ENCODE peak calls at places on chromosomes 4 and X, in five cellular contexts. One of them, this sample, is unnamed. For H3K9me3, the result is how much of the 10 kb centered on the place peaks cover.

GRCh38 chrX:118346258-118347094 is 570 bp downstream of the WDR44 start:
- DNase-seq in lower lobe of right lung: peak
- DNase-seq in A549: peak
- DNase-seq in neural progenitor cell: peak
- DNase-seq in AG04450: no peak
- DNase-seq in this sample: no peak

GRCh38 chr4:170691168-170691567 is 601.4 kb upstream of the AADAT start:
- DNase-seq in A549: no peak
- DNase-seq in AG04450: no peak
- DNase-seq in lower lobe of right lung: no peak
- DNase-seq in neural progenitor cell: no peak
- DNase-seq in this sample: no peak

GRCh38 chr4:24443200-24443599 is 141.2 kb downstream of the DHX15 start:
- DNase-seq in AG04450: no peak
- DNase-seq in neural progenitor cell: no peak
- DNase-seq in A549: no peak
- DNase-seq in lower lobe of right lung: no peak
- DNase-seq in this sample: no peak

GRCh38 chr4:102344955-102345794 is at the start of gene SLC39A8:
- DNase-seq in AG04450: peak
- DNase-seq in A549: peak
- DNase-seq in neural progenitor cell: peak
- DNase-seq in lower lobe of right lung: peak
- DNase-seq in this sample: peak

GRCh38 chrX:132737743-132738142 is 220.7 kb downstream of the HS6ST2 start:
- DNase-seq in A549: no peak
- DNase-seq in lower lobe of right lung: peak
- DNase-seq in neural progenitor cell: no peak
- DNase-seq in AG04450: no peak
- DNase-seq in this sample: no peak

GRCh38 chrX:57929373-57929772 is 19.1 kb upstream of the ZXDA start:
- DNase-seq in A549: peak
- DNase-seq in lower lobe of right lung: no peak
- DNase-seq in AG04450: no peak
- DNase-seq in neural progenitor cell: peak
- DNase-seq in this sample: no peak

GRCh38 chrX:12987900-12988594 is 13.1 kb downstream of the TMSB4X start:
- DNase-seq in AG04450: no peak
- DNase-seq in neural progenitor cell: no peak
- DNase-seq in A549: no peak
- DNase-seq in lower lobe of right lung: no peak
- DNase-seq in this sample: no peak

GRCh38 chr4:69713593-69713992 is 46.8 kb downstream of the SULT1B1 start:
- DNase-seq in lower lobe of right lung: no peak
- DNase-seq in neural progenitor cell: no peak
- DNase-seq in A549: peak
- DNase-seq in AG04450: no peak
- DNase-seq in this sample: no peak

GRCh38 chr4:123600426-123600825 is 203.8 kb downstream of the SPRY1 start:
- DNase-seq in lower lobe of right lung: no peak
- DNase-seq in A549: no peak
- DNase-seq in neural progenitor cell: peak
- DNase-seq in AG04450: no peak
- DNase-seq in this sample: no peak

GRCh38 chr4:107034091-107034698 is 1.9 kb downstream of the DKK2 start:
- DNase-seq in AG04450: no peak
- DNase-seq in A549: peak
- DNase-seq in lower lobe of right lung: no peak
- DNase-seq in neural progenitor cell: peak
- DNase-seq in this sample: peak

GRCh38 chr4:26141916-26142638 is 178.7 kb upstream of the RBPJ start:
- DNase-seq in neural progenitor cell: no peak
- DNase-seq in AG04450: peak
- DNase-seq in lower lobe of right lung: no peak
- DNase-seq in A549: no peak
- DNase-seq in this sample: peak

GRCh38 chr4:242121-242848 is 63.0 kb downstream of the ZNF732 start:
- DNase-seq in A549: peak
- DNase-seq in AG04450: no peak
- DNase-seq in lower lobe of right lung: peak
- DNase-seq in neural progenitor cell: peak
- DNase-seq in this sample: no peak

GRCh38 chrX:11791090-11791489 is 33.1 kb downstream of the MSL3 start:
- DNase-seq in lower lobe of right lung: no peak
- DNase-seq in A549: peak
- DNase-seq in AG04450: no peak
- DNase-seq in neural progenitor cell: no peak
- DNase-seq in this sample: no peak

GRCh38 chr4:8820178-8821102 is 51.2 kb downstream of the HMX1 start:
- DNase-seq in neural progenitor cell: peak
- DNase-seq in AG04450: no peak
- DNase-seq in lower lobe of right lung: peak
- DNase-seq in A549: no peak
- DNase-seq in this sample: peak

GRCh38 chrX:103309860-103310591 is 764 bp downstream of the BEX2 start:
- DNase-seq in lower lobe of right lung: no peak
- DNase-seq in neural progenitor cell: peak
- DNase-seq in AG04450: no peak
- DNase-seq in A549: no peak
- DNase-seq in this sample: no peak

GRCh38 chrX:3550160-3550765 is 163.2 kb downstream of the PRKX start:
- DNase-seq in A549: peak
- DNase-seq in AG04450: no peak
- DNase-seq in neural progenitor cell: peak
- DNase-seq in lower lobe of right lung: no peak
- DNase-seq in this sample: no peak

GRCh38 chrX:107154787-107155620 is 36.4 kb upstream of the RBM41 start:
- DNase-seq in lower lobe of right lung: no peak
- DNase-seq in AG04450: no peak
- DNase-seq in neural progenitor cell: no peak
- DNase-seq in A549: peak
- DNase-seq in this sample: no peak

GRCh38 chrX:29136904-29137303 is 549.7 kb downstream of the IL1RAPL1 start:
- DNase-seq in AG04450: no peak
- DNase-seq in neural progenitor cell: no peak
- DNase-seq in A549: no peak
- DNase-seq in lower lobe of right lung: no peak
- DNase-seq in this sample: no peak

GRCh38 chrX:9677098-9677739 is 88.4 kb downstream of the GPR143 start:
- DNase-seq in AG04450: no peak
- DNase-seq in A549: no peak
- DNase-seq in lower lobe of right lung: no peak
- DNase-seq in neural progenitor cell: no peak
- DNase-seq in this sample: no peak

GRCh38 chr4:17128268-17128667 is 229.8 kb upstream of the LDB2 start:
- DNase-seq in AG04450: no peak
- DNase-seq in neural progenitor cell: no peak
- DNase-seq in lower lobe of right lung: no peak
- DNase-seq in A549: no peak
- DNase-seq in this sample: no peak

GRCh38 chrX:9339603-9340569 is 125.0 kb upstream of the TBL1X start:
- DNase-seq in neural progenitor cell: no peak
- DNase-seq in AG04450: no peak
- DNase-seq in lower lobe of right lung: no peak
- DNase-seq in A549: no peak
- DNase-seq in this sample: no peak

GRCh38 chr4:133000012-133000411 is 149.1 kb upstream of the PCDH10 start:
- DNase-seq in neural progenitor cell: no peak
- DNase-seq in AG04450: no peak
- DNase-seq in lower lobe of right lung: no peak
- DNase-seq in A549: no peak
- DNase-seq in this sample: no peak
- H3K4me3 ChIP-seq in neural progenitor cell: no peak
- H3K4me3 ChIP-seq in AG04450: no peak
- H3K4me3 ChIP-seq in lower lobe of right lung: no peak
- H3K4me3 ChIP-seq in A549: no peak
- H3K4me3 ChIP-seq in this sample: no peak

DNA sequence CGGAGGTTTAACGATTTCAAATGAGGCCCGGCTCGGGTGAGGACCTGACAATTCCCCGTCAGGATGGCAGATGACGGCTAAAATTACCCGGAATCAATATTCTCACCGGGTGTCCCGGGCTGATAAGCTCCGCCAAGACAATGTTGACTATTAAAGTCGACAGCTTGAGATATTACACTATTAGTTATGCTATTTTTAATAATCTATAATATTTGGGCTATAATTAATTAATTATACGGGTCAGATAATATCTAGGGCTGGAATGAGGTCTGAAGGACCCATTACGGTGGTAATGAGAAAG is 9.4 kb upstream of the NKX1-1 start:
- DNase-seq in lower lobe of right lung: no peak
- DNase-seq in AG04450: no peak
- DNase-seq in A549: no peak
- DNase-seq in neural progenitor cell: no peak
- DNase-seq in this sample: no peak
- H3K9me3 ChIP-seq in lower lobe of right lung: under half
- H3K9me3 ChIP-seq in AG04450: under half
- H3K9me3 ChIP-seq in A549: under half
- H3K9me3 ChIP-seq in neural progenitor cell: under half
- H3K9me3 ChIP-seq in this sample: under half

DNA sequence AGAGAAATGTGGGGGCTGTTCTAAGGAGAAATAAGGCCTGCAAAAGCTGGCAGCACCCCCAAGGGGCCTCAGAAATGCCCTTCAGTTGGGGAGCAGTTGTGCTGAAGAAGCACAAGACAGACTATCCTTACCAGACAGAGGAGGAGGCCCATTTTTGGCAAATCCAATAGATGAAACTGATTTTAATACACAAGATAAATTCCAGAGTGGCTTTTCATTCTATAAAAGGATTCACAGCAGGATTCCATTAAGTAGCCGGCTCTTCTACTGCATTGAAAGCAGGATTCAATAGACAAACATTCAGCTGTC is 8.1 kb downstream of the SEPTIN6 start:
- DNase-seq in neural progenitor cell: no peak
- DNase-seq in lower lobe of right lung: no peak
- DNase-seq in AG04450: no peak
- DNase-seq in A549: no peak
- DNase-seq in this sample: no peak
- H3K4me3 ChIP-seq in neural progenitor cell: no peak
- H3K4me3 ChIP-seq in lower lobe of right lung: peak
- H3K4me3 ChIP-seq in AG04450: no peak
- H3K4me3 ChIP-seq in A549: no peak
- H3K4me3 ChIP-seq in this sample: peak

GRCh38 chrX:70352473-70352872 is 62.6 kb downstream of the KIF4A start:
- DNase-seq in A549: no peak
- DNase-seq in lower lobe of right lung: no peak
- DNase-seq in neural progenitor cell: peak
- DNase-seq in AG04450: no peak
- DNase-seq in this sample: no peak

DNA sequence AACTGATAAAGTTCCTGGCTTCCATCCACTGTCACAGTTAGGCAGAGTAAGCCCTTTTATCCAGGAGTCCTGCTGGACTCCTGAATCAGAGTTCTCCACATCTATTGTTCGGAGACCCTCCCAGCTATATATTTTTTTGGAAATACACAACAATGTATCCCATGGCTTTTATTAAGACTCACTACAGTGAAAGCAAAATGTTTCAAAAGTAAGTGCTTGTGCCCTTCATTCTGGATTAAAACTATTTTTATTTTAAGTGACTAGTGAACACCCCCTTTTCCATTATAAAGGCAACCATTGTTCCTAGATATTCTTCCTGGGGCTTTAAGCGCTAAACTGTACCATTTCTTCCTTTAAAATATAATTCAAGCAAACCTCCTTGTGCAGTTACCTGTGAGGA is 56.8 kb downstream of the KIF4A start:
- DNase-seq in neural progenitor cell: no peak
- DNase-seq in A549: no peak
- DNase-seq in AG04450: no peak
- DNase-seq in lower lobe of right lung: no peak
- DNase-seq in this sample: no peak
- H3K9me3 ChIP-seq in neural progenitor cell: under half
- H3K9me3 ChIP-seq in A549: under half
- H3K9me3 ChIP-seq in AG04450: under half
- H3K9me3 ChIP-seq in lower lobe of right lung: under half
- H3K9me3 ChIP-seq in this sample: under half

DNA sequence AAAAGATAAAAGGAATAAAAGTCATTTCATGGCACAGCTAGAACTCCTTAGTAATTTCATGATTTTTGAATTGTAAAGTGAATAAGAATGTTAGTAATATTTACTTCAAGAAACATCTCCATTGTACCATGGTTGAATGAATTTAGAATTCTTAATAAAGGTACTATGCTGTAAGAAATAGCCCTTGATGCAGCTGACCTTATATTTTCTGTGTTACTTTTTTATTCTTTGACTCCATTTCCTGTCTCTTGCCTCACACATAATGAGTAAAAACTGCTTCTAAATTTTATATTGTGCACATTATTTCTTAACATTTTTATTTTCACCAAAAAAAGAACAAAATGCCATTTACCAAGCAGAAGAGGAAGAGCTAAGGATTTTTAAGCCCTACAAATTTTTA is 81.9 kb upstream of the PDHA2 start:
- DNase-seq in AG04450: no peak
- DNase-seq in lower lobe of right lung: no peak
- DNase-seq in A549: no peak
- DNase-seq in neural progenitor cell: no peak
- DNase-seq in this sample: no peak
- H3K4me3 ChIP-seq in AG04450: no peak
- H3K4me3 ChIP-seq in lower lobe of right lung: no peak
- H3K4me3 ChIP-seq in A549: no peak
- H3K4me3 ChIP-seq in neural progenitor cell: no peak
- H3K4me3 ChIP-seq in this sample: no peak

GRCh38 chr4:116020141-116020722 is 906.8 kb upstream of the NDST4 start:
- DNase-seq in neural progenitor cell: peak
- DNase-seq in lower lobe of right lung: no peak
- DNase-seq in A549: peak
- DNase-seq in AG04450: no peak
- DNase-seq in this sample: no peak

GRCh38 chr4:116015062-116015461 is 901.6 kb upstream of the NDST4 start:
- DNase-seq in neural progenitor cell: no peak
- DNase-seq in AG04450: no peak
- DNase-seq in A549: peak
- DNase-seq in lower lobe of right lung: no peak
- DNase-seq in this sample: no peak

GRCh38 chr4:116015549-116015948 is 902.1 kb upstream of the NDST4 start:
- DNase-seq in AG04450: no peak
- DNase-seq in neural progenitor cell: no peak
- DNase-seq in A549: no peak
- DNase-seq in lower lobe of right lung: no peak
- DNase-seq in this sample: no peak

GRCh38 chr4:116016201-116016600 is 902.8 kb upstream of the NDST4 start:
- DNase-seq in lower lobe of right lung: peak
- DNase-seq in A549: no peak
- DNase-seq in AG04450: no peak
- DNase-seq in neural progenitor cell: no peak
- DNase-seq in this sample: no peak

DNA sequence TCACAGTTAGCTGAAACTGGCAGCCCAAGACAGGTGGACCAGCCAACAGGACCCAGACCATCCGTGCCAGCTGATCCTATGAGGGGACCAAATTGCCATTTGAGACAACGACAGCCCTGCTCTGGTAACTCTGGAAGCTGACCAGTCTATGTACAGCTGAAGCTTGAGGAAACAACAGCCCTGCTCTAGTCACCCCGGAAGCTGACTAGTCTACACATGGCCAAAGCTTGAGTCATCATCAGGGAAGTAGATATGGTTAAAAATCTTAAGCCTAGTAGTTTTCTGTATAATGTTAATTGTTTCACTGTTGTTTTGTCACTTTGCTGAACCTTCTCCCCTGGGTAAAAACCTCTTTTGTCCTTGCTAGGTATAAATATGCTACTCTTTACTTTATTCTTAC is 905.4 kb upstream of the NDST4 start:
- DNase-seq in lower lobe of right lung: no peak
- DNase-seq in A549: no peak
- DNase-seq in neural progenitor cell: no peak
- DNase-seq in AG04450: no peak
- DNase-seq in this sample: no peak
- H3K9me3 ChIP-seq in lower lobe of right lung: half or more
- H3K9me3 ChIP-seq in A549: under half
- H3K9me3 ChIP-seq in neural progenitor cell: under half
- H3K9me3 ChIP-seq in AG04450: under half
- H3K9me3 ChIP-seq in this sample: under half